ENCODE peak calls at places on chromosomes 11 and 22, in seven cellular contexts. R is psoas muscle; N is iPS DF 6.9; H is uterus; X is AG04450; V is lung; G is CD4-positive, CD25-positive, alpha-beta regulatory T cell. W is an unnamed sample.
A peak's percentile ranks its signal among the peaks of the same experiment; 100 is the strongest.

GRCh38 chr22:49951678-49951985 is 8.9 kb upstream of the PIM3 start:
- DNase-seq in R (no peak), N (no peak), H (no peak), X (no peak), V (no peak), G (no peak), W (no peak)

GRCh38 chr11:12868315-12869073 is 140.6 kb upstream of the RASSF10 start:
- DNase-seq in R (no peak), N (no peak), H (no peak), X (no peak), V (no peak), G (no peak), W (no peak)

GRCh38 chr11:72209101-72209500 is 7.5 kb upstream of the FOLR2 start:
- DNase-seq in R (no peak), N (no peak), H (no peak), X (no peak), V (no peak), G (no peak), W (no peak)

GRCh38 chr11:71436861-71437260 is 11.3 kb downstream of the DHCR7 start:
- DNase-seq in R (no peak), N (no peak), H (no peak), X (no peak), V (no peak), G (no peak), W (no peak)

GRCh38 chr11:103863497-103863896 is 172.9 kb upstream of the DDI1 start:
- DNase-seq in R (no peak), N (no peak), H (no peak), X (peak; percentile 23), V (no peak), G (no peak), W (no peak)

GRCh38 chr22:49735411-49736311 is 92.0 kb downstream of the BRD1 start:
- DNase-seq in R (no peak), N (no peak), H (no peak), X (no peak), V (no peak), G (no peak), W (no peak)

GRCh38 chr22:27089303-27089702 is 431.9 kb downstream of the MIAT start:
- DNase-seq in R (no peak), N (no peak), H (no peak), X (no peak), V (no peak), G (no peak), W (no peak)

GRCh38 chr11:48150213-48150612 is 66.4 kb upstream of the OR4B1 start:
- DNase-seq in R (no peak), N (no peak), H (no peak), X (no peak), V (no peak), G (no peak), W (no peak)

GRCh38 chr22:20530368-20531153 is 23.2 kb downstream of the MED15 start:
- DNase-seq in R (peak; percentile 71), N (no peak), H (no peak), X (no peak), V (no peak), G (no peak), W (no peak)

GRCh38 chr22:29093501-29093921 is 20.7 kb downstream of the KREMEN1 start:
- DNase-seq in R (peak; percentile 63), N (no peak), H (no peak), X (peak; percentile 23), V (no peak), G (no peak), W (no peak)

GRCh38 chr22:33984741-33985287 is 64.5 kb upstream of the LARGE1 start:
- DNase-seq in R (no peak), N (no peak), H (no peak), X (no peak), V (no peak), G (no peak), W (no peak)

GRCh38 chr22:33985506-33985905 is 65.2 kb upstream of the LARGE1 start:
- DNase-seq in R (no peak), N (no peak), H (no peak), X (no peak), V (no peak), G (no peak), W (no peak)

GRCh38 chr22:33984211-33984610 is 63.9 kb upstream of the LARGE1 start:
- DNase-seq in R (no peak), N (no peak), H (no peak), X (no peak), V (no peak), G (no peak), W (no peak)

GRCh38 chr22:33986954-33987353 is 66.7 kb upstream of the LARGE1 start:
- DNase-seq in R (no peak), N (no peak), H (no peak), X (no peak), V (no peak), G (no peak), W (no peak)

DNA sequence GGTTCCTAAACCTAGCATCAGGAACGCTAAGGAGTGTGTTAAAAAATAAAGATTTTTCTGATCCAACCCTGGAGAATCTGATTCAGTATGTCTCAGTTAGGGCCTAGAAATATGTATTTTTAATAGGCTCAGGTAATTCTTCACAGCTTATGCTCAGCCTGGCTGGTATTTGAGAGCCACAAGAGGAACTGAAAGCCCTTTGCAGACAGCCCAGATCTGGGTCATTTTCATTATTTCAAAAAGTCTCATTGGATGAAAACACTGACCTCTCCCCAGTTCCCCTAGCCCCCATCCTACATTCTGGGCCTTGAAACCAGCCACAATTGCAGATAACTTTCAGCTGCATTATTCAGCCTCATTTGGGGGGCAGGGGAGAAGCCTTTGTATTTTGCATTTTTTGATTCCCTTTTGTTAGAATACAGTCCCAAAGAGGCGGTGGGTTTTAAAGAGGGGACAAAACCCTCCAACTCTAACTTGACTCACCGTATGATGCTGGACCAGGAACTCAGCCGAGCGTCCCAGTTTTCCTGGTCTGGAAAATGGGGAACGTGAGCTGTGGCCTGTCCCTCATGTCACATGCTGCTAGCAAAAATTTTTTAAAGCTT is 66.0 kb upstream of the LARGE1 start:
- DNase-seq in R (no peak), N (no peak), H (no peak), X (no peak), V (no peak), G (no peak), W (no peak)
- H3K27ac ChIP-seq in R (no peak overlapping the region), N (no peak overlapping the region), H (no peak overlapping the region), X (no peak overlapping the region), V (no peak overlapping the region), G (no peak overlapping the region), W (no peak overlapping the region)

GRCh38 chr22:44331881-44332714 is 19.3 kb upstream of the SHISAL1 start:
- DNase-seq in R (no peak), N (no peak), H (peak; percentile 57), X (no peak), V (no peak), G (no peak), W (no peak)
- H3K4me3 ChIP-seq in R (peak overlapping the region; percentile 36), N (peak overlapping the region; percentile 20), H (peak overlapping the region; percentile 28), X (peak overlapping the region; percentile 39), V (no peak overlapping the region), G (no peak overlapping the region), W (no peak overlapping the region)

DNA sequence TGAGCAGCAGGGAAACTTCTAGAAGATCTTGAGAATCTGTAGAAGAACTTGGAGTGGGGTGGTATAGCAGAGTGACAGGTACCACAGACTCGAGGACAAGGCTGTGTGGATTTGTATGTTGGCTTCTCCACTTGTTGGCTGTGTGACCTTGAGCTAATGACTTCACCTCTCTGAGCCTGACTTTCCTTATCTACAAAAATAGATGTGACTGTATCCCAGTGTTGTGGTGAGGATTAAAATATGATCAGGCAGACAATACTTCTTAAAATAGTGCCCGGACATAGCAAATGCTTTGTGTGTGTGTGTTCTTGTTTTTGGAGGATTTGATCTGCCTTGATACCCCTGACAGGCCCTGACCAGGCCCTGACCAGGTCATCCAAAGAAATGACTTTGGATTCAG is 40.8 kb downstream of the MYO18B start:
- DNase-seq in R (no peak), N (no peak), H (no peak), X (no peak), V (no peak), G (no peak), W (no peak)
- H3K27ac ChIP-seq in R (peak overlapping the region; percentile 34), N (no peak overlapping the region), H (no peak overlapping the region), X (no peak overlapping the region), V (no peak overlapping the region), G (no peak overlapping the region), W (no peak overlapping the region)

GRCh38 chr11:126754850-126755426 is 245.6 kb downstream of the KIRREL3 start:
- DNase-seq in R (no peak), N (no peak), H (no peak), X (no peak), V (no peak), G (no peak), W (no peak)

GRCh38 chr11:126747315-126747714 is 253.3 kb downstream of the KIRREL3 start:
- DNase-seq in R (no peak), N (no peak), H (no peak), X (no peak), V (no peak), G (no peak), W (no peak)

GRCh38 chr11:126753990-126754389 is 246.6 kb downstream of the KIRREL3 start:
- DNase-seq in R (no peak), N (no peak), H (no peak), X (no peak), V (no peak), G (no peak), W (no peak)

GRCh38 chr11:126748097-126748756 is 252.3 kb downstream of the KIRREL3 start:
- DNase-seq in R (no peak), N (no peak), H (no peak), X (no peak), V (no peak), G (no peak), W (no peak)

GRCh38 chr11:126751242-126751641 is 249.3 kb downstream of the KIRREL3 start:
- DNase-seq in R (no peak), N (no peak), H (no peak), X (peak; percentile 76), V (no peak), G (no peak), W (no peak)
- H3K4me3 ChIP-seq in R (no peak overlapping the region), N (no peak overlapping the region), H (no peak overlapping the region), X (peak overlapping the region; percentile 30), V (no peak overlapping the region), G (no peak overlapping the region), W (no peak overlapping the region)

DNA sequence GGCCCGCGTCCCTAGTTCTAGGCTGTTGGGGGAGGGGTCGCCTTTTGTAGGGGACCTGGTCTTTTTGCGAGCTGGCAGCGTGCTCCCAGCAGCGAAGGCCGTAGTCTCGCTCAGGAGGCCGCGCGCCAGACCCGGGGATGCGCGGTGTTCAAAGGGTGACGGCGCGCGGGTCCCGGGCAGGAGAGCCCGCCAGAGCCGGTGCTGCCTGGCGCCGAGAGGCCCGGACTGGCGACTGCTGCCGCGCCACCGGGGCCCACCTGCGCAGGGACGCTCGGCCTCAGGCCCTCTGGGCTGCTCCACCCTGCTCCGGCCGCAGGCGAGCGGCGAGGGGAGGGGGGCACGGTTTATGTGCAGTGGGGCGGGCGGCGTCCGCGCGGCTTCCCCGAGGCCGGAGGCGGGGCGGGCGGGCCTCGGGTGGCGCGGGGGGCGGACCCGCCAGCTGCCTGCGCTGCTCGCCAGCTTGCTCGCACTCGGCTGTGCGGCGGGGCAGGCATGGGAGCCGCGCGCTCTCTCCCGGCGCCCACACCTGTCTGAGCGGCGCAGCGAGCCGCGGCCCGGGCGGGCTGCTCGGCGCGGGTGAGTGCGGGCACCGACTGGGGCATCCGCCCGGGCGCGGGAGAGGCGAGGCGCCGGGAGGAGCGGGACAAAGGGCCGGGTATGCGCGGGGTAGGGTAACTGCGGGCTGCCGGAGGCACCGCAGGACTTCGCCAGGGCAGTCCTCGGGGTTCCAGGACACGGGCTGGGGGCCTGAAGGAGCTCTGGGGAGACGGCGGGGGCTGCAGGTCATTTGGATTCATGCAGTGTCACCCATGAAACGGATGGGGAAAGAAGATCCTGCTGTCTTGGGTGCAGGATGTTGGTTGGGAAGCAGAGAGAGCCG is at the start of gene PRSS23:
- DNase-seq in R (peak; percentile 84), N (no peak), H (peak; percentile 76), X (no peak), V (peak; percentile 61), G (peak; percentile 33), W (no peak)
- H3K27ac ChIP-seq in R (peak within 1 kb of the TSS; percentile 82), N (no peak within 1 kb of the TSS), H (peak within 1 kb of the TSS; percentile 94), X (no peak within 1 kb of the TSS), V (no peak within 1 kb of the TSS), G (no peak within 1 kb of the TSS), W (no peak within 1 kb of the TSS)

GRCh38 chr22:23837496-23837859 is 1.3 kb downstream of the DERL3 start:
- DNase-seq in R (peak; percentile 54), N (no peak), H (no peak), X (no peak), V (no peak), G (no peak), W (no peak)
- H3K4me3 ChIP-seq in R (no peak overlapping the region), N (no peak overlapping the region), H (no peak overlapping the region), X (no peak overlapping the region), V (no peak overlapping the region), G (no peak overlapping the region), W (peak overlapping the region; percentile 64)

W was measured in HL-60.